ENCODE peak calls at places on chromosome 12, in seven cellular contexts. T is astrocyte of the spinal cord, R is GM10248, C is B cell, U is cardiac muscle cell, P is fibroblast of lung, W is OCI-LY7. F is an unnamed sample.

GRCh38 chr12:32344047-32344446 is 55.3 kb upstream of the FGD4 start:
- DNase-seq in T (no peak), R (no peak), C (no peak), U (no peak), P (no peak), W (peak), F (no peak)

GRCh38 chr12:111121840-111122239 is 201.5 kb upstream of the MYL2 start:
- DNase-seq in T (no peak), R (no peak), C (no peak), U (peak), P (no peak), W (no peak), F (peak)

GRCh38 chr12:126390969-126391566 is 1325.8 kb downstream of the AACS start:
- DNase-seq in T (no peak), R (no peak), C (no peak), U (no peak), P (no peak), W (no peak), F (no peak)

GRCh38 chr12:49539406-49540228 is 787 bp downstream of the KCNH3 start:
- DNase-seq in T (no peak), R (peak), C (no peak), U (no peak), P (no peak), W (no peak), F (no peak)

GRCh38 chr12:46363582-46364299 is 8.8 kb downstream of the SLC38A2 start:
- DNase-seq in T (no peak), R (no peak), C (no peak), U (no peak), P (no peak), W (no peak), F (no peak)

GRCh38 chr12:130981156-130981789 is 27.6 kb downstream of the ADGRD1 start:
- DNase-seq in T (no peak), R (no peak), C (no peak), U (no peak), P (no peak), W (peak), F (no peak)

GRCh38 chr12:5429741-5430557 is 2.0 kb upstream of the NTF3 start:
- DNase-seq in T (no peak), R (no peak), C (no peak), U (peak), P (no peak), W (peak), F (no peak)

GRCh38 chr12:68932701-68933563 is at the start of gene CPM:
- DNase-seq in T (no peak), R (peak), C (peak), U (peak), P (peak), W (peak), F (peak)

GRCh38 chr12:47850153-47851084 is 30.7 kb upstream of the HDAC7 start:
- DNase-seq in T (no peak), R (no peak), C (no peak), U (no peak), P (no peak), W (no peak), F (no peak)

GRCh38 chr12:131947482-131948027 is 2.2 kb upstream of the EP400 start:
- DNase-seq in T (no peak), R (no peak), C (no peak), U (no peak), P (no peak), W (no peak), F (no peak)

GRCh38 chr12:113862570-113863454 is 103.3 kb downstream of the RBM19 start:
- DNase-seq in T (peak), R (peak), C (peak), U (no peak), P (peak), W (no peak), F (no peak)

GRCh38 chr12:16599081-16599480 is 6.9 kb downstream of the LMO3 start:
- DNase-seq in T (no peak), R (no peak), C (no peak), U (no peak), P (no peak), W (no peak), F (no peak)

GRCh38 chr12:103391103-103391502 is 104.7 kb downstream of the C12orf42 start:
- DNase-seq in T (no peak), R (no peak), C (no peak), U (no peak), P (no peak), W (no peak), F (no peak)

GRCh38 chr12:12872934-12873275 is 18.5 kb upstream of the GPRC5A start:
- DNase-seq in T (peak), R (no peak), C (no peak), U (no peak), P (peak), W (no peak), F (peak)

GRCh38 chr12:49750027-49750977 is 8.9 kb downstream of the TMBIM6 start:
- DNase-seq in T (peak), R (no peak), C (no peak), U (peak), P (peak), W (peak), F (peak)

GRCh38 chr12:112537710-112538396 is 119.1 kb downstream of the PTPN11 start:
- DNase-seq in T (no peak), R (no peak), C (no peak), U (peak), P (peak), W (no peak), F (no peak)

GRCh38 chr12:52454411-52455201 is 2.7 kb upstream of the KRT6B start:
- DNase-seq in T (no peak), R (no peak), C (no peak), U (no peak), P (peak), W (no peak), F (no peak)

GRCh38 chr12:15336772-15337553 is 14.7 kb downstream of the PTPRO start:
- DNase-seq in T (peak), R (no peak), C (no peak), U (no peak), P (peak), W (no peak), F (peak)

GRCh38 chr12:105670664-105671063 is 340.2 kb downstream of the C12orf75 start:
- DNase-seq in T (peak), R (no peak), C (no peak), U (no peak), P (peak), W (no peak), F (no peak)

GRCh38 chr12:31853520-31853919 is 105.7 kb upstream of the RESF1 start:
- DNase-seq in T (no peak), R (no peak), C (no peak), U (no peak), P (no peak), W (no peak), F (no peak)

GRCh38 chr12:105270671-105271255 is 34.8 kb upstream of the APPL2 start:
- DNase-seq in T (no peak), R (no peak), C (no peak), U (peak), P (no peak), W (no peak), F (no peak)

GRCh38 chr12:66024966-66025365 is 105.6 kb downstream of the LLPH start:
- DNase-seq in T (no peak), R (no peak), C (no peak), U (no peak), P (no peak), W (no peak), F (no peak)

GRCh38 chr12:112182499-112182898 is 57.1 kb downstream of the TRAFD1 start:
- DNase-seq in T (no peak), R (peak), C (no peak), U (no peak), P (peak), W (no peak), F (no peak)

GRCh38 chr12:29551879-29552278 is 54.4 kb upstream of the OVCH1 start:
- DNase-seq in T (no peak), R (no peak), C (no peak), U (no peak), P (no peak), W (no peak), F (no peak)

GRCh38 chr12:75488553-75488952 is 8.0 kb downstream of the GLIPR1 start:
- DNase-seq in T (peak), R (no peak), C (no peak), U (peak), P (peak), W (peak), F (no peak)

GRCh38 chr12:99005601-99006000 is 360.5 kb downstream of the APAF1 start:
- DNase-seq in T (no peak), R (no peak), C (no peak), U (no peak), P (no peak), W (no peak), F (no peak)

DNA sequence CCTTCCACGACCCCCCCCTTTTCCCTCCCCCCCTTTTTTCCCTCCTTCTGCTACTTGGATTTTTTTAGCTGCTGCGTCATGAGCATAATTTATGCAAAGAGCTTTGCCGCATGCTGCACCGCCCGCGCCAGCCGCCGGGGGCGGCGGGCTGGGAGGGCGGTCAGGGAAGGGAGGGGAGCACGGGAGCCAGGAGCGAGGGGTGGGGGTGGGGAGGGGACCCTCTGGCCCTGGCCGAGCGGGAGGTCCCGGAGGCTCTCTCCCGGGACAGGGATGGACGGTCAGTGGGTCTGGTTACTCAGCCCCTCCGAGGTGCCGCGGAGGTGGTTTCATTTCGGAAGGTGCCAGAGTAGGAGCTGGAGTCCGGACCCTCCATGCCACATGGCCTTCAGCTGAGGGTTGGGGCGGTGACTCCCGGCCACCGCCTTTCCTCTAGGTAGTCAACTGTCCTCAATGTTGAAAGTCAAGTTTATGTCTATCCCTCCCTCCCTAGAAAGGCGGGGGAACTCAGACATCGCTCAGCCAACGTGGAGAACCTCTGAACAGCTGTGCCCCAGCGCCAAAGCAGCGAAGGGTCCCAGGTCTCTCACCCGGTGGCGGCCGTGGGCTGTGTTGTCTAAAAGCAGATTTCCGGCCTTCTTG is at the start of gene POU6F1:
- DNase-seq in T (peak), R (peak), C (peak), U (peak), P (peak), W (peak), F (peak)
- TF ChIP-seq CTCF in T (peak), R (peak), C (peak), U (peak), P (peak), W (peak), F (peak)

GRCh38 chr12:88428350-88428749 is 151.9 kb downstream of the KITLG start:
- DNase-seq in T (no peak), R (no peak), C (no peak), U (no peak), P (no peak), W (no peak), F (no peak)

GRCh38 chr12:88432536-88433462 is 147.5 kb downstream of the KITLG start:
- DNase-seq in T (no peak), R (no peak), C (no peak), U (no peak), P (peak), W (no peak), F (no peak)

GRCh38 chr12:88431245-88431644 is 149.0 kb downstream of the KITLG start:
- DNase-seq in T (no peak), R (no peak), C (no peak), U (no peak), P (no peak), W (no peak), F (no peak)
- TF ChIP-seq CTCF in T (no peak), R (no peak), C (no peak), U (no peak), P (no peak), W (no peak), F (no peak)

DNA sequence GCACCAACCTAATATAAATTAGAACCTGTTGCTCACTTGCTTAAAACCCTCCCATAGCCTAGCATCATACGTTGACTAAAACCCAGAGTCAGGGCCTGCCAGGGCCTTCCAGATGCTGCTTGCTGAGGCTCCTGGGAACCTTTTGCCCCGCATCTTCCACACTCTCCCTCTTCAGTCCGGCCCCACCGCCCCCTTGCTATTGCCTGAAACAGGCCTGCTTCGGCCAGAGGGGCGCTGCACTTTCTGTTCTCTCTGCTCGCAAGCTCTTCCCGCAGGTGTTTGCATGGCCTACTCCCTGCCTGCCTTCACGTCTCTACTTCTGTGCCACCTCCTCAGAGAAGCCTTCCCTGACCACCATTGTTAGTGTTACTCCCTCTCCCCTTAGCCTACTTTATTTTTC is 13.7 kb upstream of the TCTN2 start:
- DNase-seq in T (no peak), R (no peak), C (no peak), U (no peak), P (no peak), W (no peak), F (no peak)
- TF ChIP-seq CTCF in T (no peak), R (no peak), C (no peak), U (no peak), P (no peak), W (no peak), F (no peak)

GRCh38 chr12:72006766-72007165 is 68.1 kb downstream of the TPH2 start:
- DNase-seq in T (no peak), R (no peak), C (no peak), U (peak), P (no peak), W (no peak), F (no peak)
- TF ChIP-seq CTCF in T (no peak), R (no peak), C (no peak), U (no peak), P (no peak), W (no peak), F (no peak)

F was measured in RWPE1.